ENCODE peak calls at places on chromosome 3, in eight cellular contexts. R, Y, Z, X, N, Q, G and M are unnamed samples.

GRCh38 chr3:158091526-158091925 is 14.7 kb downstream of the SHOX2 start:
- DNase-seq in R (no peak), Y (no peak), Z (no peak), X (no peak), N (no peak), Q (no peak), G (no peak), M (no peak)

GRCh38 chr3:28279770-28280169 is 38.4 kb downstream of the CMC1 start:
- DNase-seq in R (no peak), Y (no peak), Z (no peak), X (no peak), N (no peak), Q (no peak), G (no peak), M (no peak)

GRCh38 chr3:188085596-188086560 is 68.1 kb upstream of the LPP start:
- DNase-seq in R (no peak), Y (no peak), Z (no peak), X (no peak), N (no peak), Q (no peak), G (no peak), M (no peak)

GRCh38 chr3:126963261-126964190 is 19.4 kb upstream of the PLXNA1 start:
- DNase-seq in R (no peak), Y (peak), Z (no peak), X (no peak), N (no peak), Q (no peak), G (peak), M (no peak)

GRCh38 chr3:39383190-39383912 is at the start of gene SLC25A38:
- DNase-seq in R (no peak), Y (peak), Z (peak), X (peak), N (peak), Q (peak), G (peak), M (peak)

GRCh38 chr3:179263134-179263533 is 12.2 kb upstream of the KCNMB3 start:
- DNase-seq in R (no peak), Y (no peak), Z (no peak), X (peak), N (no peak), Q (no peak), G (peak), M (no peak)

GRCh38 chr3:40016391-40016790 is 207.0 kb downstream of the MYRIP start:
- DNase-seq in R (no peak), Y (no peak), Z (no peak), X (peak), N (no peak), Q (no peak), G (no peak), M (no peak)

GRCh38 chr3:31285808-31286486 is 246.8 kb upstream of the STT3B start:
- DNase-seq in R (no peak), Y (no peak), Z (no peak), X (no peak), N (no peak), Q (no peak), G (no peak), M (no peak)

GRCh38 chr3:36866358-36866757 is 78.5 kb downstream of the TRANK1 start:
- DNase-seq in R (no peak), Y (no peak), Z (no peak), X (no peak), N (no peak), Q (no peak), G (no peak), M (no peak)

GRCh38 chr3:140285380-140285779 is 350.4 kb downstream of the CLSTN2 start:
- DNase-seq in R (no peak), Y (no peak), Z (no peak), X (no peak), N (no peak), Q (no peak), G (no peak), M (no peak)

GRCh38 chr3:32502089-32502943 is at the start of gene CMTM6:
- DNase-seq in R (no peak), Y (peak), Z (peak), X (peak), N (peak), Q (peak), G (peak), M (peak)

GRCh38 chr3:112767177-112767576 is 79.5 kb downstream of the CD200R1L start:
- DNase-seq in R (peak), Y (no peak), Z (no peak), X (no peak), N (no peak), Q (peak), G (no peak), M (no peak)

GRCh38 chr3:52816654-52817053 is 13.8 kb downstream of the ITIH4 start:
- DNase-seq in R (no peak), Y (no peak), Z (no peak), X (no peak), N (no peak), Q (no peak), G (no peak), M (no peak)

GRCh38 chr3:136195258-136196063 is 674 bp downstream of the MSL2 start:
- DNase-seq in R (no peak), Y (peak), Z (peak), X (peak), N (peak), Q (peak), G (peak), M (peak)

GRCh38 chr3:194135806-194136518 is at the start of gene HES1:
- DNase-seq in R (peak), Y (peak), Z (peak), X (peak), N (peak), Q (peak), G (peak), M (peak)

GRCh38 chr3:58084788-58085543 is 76.7 kb downstream of the FLNB start:
- DNase-seq in R (peak), Y (no peak), Z (no peak), X (no peak), N (no peak), Q (no peak), G (no peak), M (no peak)

GRCh38 chr3:58085616-58086015 is 77.4 kb downstream of the FLNB start:
- DNase-seq in R (no peak), Y (peak), Z (no peak), X (no peak), N (no peak), Q (no peak), G (no peak), M (no peak)

GRCh38 chr3:58082047-58082446 is 73.8 kb downstream of the FLNB start:
- DNase-seq in R (no peak), Y (no peak), Z (no peak), X (no peak), N (no peak), Q (no peak), G (no peak), M (no peak)

GRCh38 chr3:58088501-58088900 is 80.3 kb downstream of the FLNB start:
- DNase-seq in R (no peak), Y (peak), Z (no peak), X (no peak), N (no peak), Q (no peak), G (no peak), M (no peak)

GRCh38 chr3:58084166-58084565 is 75.9 kb downstream of the FLNB start:
- DNase-seq in R (no peak), Y (no peak), Z (no peak), X (no peak), N (no peak), Q (no peak), G (no peak), M (no peak)
- TF ChIP-seq POLR2A in R (no peak), Y (no peak), Z (no peak), X (no peak), N (no peak), Q (no peak), G (no peak), M (no peak)

GRCh38 chr3:94862703-94863102 is 799.8 kb downstream of the NSUN3 start:
- DNase-seq in R (no peak), Y (no peak), Z (no peak), X (no peak), N (no peak), Q (no peak), G (no peak), M (no peak)
- TF ChIP-seq EP300 in R (no peak), Y (no peak), Z (no peak), X (no peak), N (no peak), Q (no peak), G (no peak), M (no peak)

GRCh38 chr3:107651782-107652181 is 129.0 kb downstream of the BBX start:
- DNase-seq in R (no peak), Y (no peak), Z (no peak), X (no peak), N (no peak), Q (no peak), G (no peak), M (no peak)
- TF ChIP-seq POLR2A in R (no peak), Y (no peak), Z (no peak), X (no peak), N (no peak), Q (no peak), G (no peak), M (no peak)

GRCh38 chr3:49416867-49417266 is 4.6 kb downstream of the TCTA start:
- DNase-seq in R (no peak), Y (no peak), Z (no peak), X (no peak), N (no peak), Q (no peak), G (no peak), M (no peak)

GRCh38 chr3:49422379-49423248 is at the start of gene AMT:
- DNase-seq in R (no peak), Y (no peak), Z (peak), X (no peak), N (peak), Q (no peak), G (peak), M (no peak)

GRCh38 chr3:49417516-49418120 is 4.7 kb downstream of the AMT start:
- DNase-seq in R (no peak), Y (no peak), Z (no peak), X (no peak), N (no peak), Q (no peak), G (no peak), M (no peak)

GRCh38 chr3:49424816-49425215 is 2.5 kb upstream of the AMT start:
- DNase-seq in R (no peak), Y (no peak), Z (no peak), X (no peak), N (no peak), Q (no peak), G (no peak), M (no peak)

DNA sequence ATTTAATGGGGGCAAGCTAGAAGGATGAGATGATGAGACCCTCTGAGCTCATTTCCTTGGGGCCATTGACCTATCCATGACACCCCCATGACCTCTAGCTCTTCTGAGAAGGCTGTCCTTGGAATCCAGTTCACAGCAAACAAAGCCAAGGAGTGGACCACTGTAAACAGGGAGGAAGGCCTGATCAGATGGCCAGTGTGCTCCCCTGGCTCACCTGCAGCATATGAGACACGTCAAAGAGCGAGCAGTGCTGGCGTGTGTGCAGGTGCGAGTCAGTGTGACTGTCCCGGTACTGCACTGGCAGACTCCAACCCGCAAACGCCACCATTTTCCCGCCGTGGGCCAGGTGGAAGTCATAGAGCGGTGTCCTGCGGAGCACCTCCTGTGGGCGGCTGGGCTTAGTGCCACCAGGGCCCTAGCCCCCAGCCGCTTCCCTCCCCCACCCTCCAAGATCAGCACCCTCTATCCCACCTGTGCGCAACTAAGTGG is 339 bp downstream of the AMT start:
- DNase-seq in R (no peak), Y (no peak), Z (peak), X (no peak), N (no peak), Q (no peak), G (peak), M (no peak)
- TF ChIP-seq EP300 in R (no peak), Y (no peak), Z (no peak), X (no peak), N (no peak), Q (no peak), G (no peak), M (no peak)

DNA sequence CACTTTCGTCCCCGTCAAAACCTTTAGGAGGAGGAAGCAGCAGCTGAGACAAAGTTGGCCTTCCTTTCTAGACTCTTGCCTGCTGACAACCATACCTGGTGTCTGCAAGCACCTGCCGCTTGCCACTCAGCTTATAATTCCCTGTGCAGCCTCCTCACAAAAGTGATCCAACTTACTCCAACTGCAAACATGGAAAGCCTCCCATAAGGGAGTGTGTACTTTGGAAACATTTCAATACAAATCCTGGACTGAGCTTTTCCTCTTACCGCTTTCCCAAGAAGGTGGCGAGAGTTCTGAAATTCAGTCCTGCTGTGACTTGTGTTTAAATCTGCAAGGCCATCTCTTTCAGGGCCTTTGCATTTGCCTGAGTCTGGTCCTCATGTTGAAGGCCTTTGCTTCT is 86.8 kb downstream of the LARS2 start:
- DNase-seq in R (no peak), Y (no peak), Z (no peak), X (peak), N (no peak), Q (no peak), G (no peak), M (no peak)
- TF ChIP-seq POLR2A in R (no peak), Y (no peak), Z (no peak), X (no peak), N (no peak), Q (no peak), G (no peak), M (no peak)

GRCh38 chr3:159928692-159929091 is 59.9 kb upstream of the IL12A start:
- DNase-seq in R (no peak), Y (no peak), Z (no peak), X (peak), N (no peak), Q (no peak), G (no peak), M (no peak)
- TF ChIP-seq EP300 in R (no peak), Y (peak), Z (no peak), X (no peak), N (no peak), Q (no peak), G (no peak), M (no peak)